ENCODE peak calls at places on chromosomes 5 and 9, in seven cellular contexts. V is HFF-Myc, E is left ventricle myocardium inferior, A is HepG2, M is omental fat pad, J is cardiac fibroblast, R is adrenal gland. F is an unnamed sample.

GRCh38 chr9:33202552-33203300 is 35.6 kb upstream of the B4GALT1 start:
- DNase-seq in M (no peak), V (peak), R (peak), E (peak), A (no peak), J (peak), F (no peak)

GRCh38 chr5:159936686-159937329 is 20.5 kb downstream of the ADRA1B start:
- DNase-seq in M (no peak), E (no peak), V (no peak), A (no peak), J (peak), R (peak), F (no peak)

GRCh38 chr9:109779711-109780452 is at the start of gene PALM2AKAP2:
- DNase-seq in J (peak), A (no peak), R (peak), V (peak), E (peak), M (no peak), F (no peak)

GRCh38 chr5:62386824-62387223 is 16.9 kb downstream of the DIMT1 start:
- DNase-seq in E (no peak), M (no peak), J (peak), V (no peak), R (no peak), A (no peak), F (no peak)

GRCh38 chr5:140734354-140734753 is 34.1 kb downstream of the ZMAT2 start:
- DNase-seq in R (no peak), A (peak), E (no peak), V (no peak), J (peak), M (no peak), F (no peak)

GRCh38 chr5:87029951-87030350 is 237.7 kb upstream of the RASA1 start:
- DNase-seq in E (no peak), J (no peak), M (no peak), A (no peak), V (no peak), R (no peak), F (no peak)

GRCh38 chr5:177985430-177986040 is 10.5 kb downstream of the PROP1 start:
- DNase-seq in J (no peak), V (no peak), E (no peak), M (no peak), R (no peak), A (no peak), F (no peak)

GRCh38 chr9:104682642-104683041 is 11.7 kb upstream of the OR13D1 start:
- DNase-seq in A (peak), E (no peak), R (no peak), J (peak), M (no peak), V (peak), F (peak)

GRCh38 chr9:133788819-133789733 is 50.9 kb upstream of the SARDH start:
- DNase-seq in J (no peak), V (no peak), R (peak), A (peak), E (peak), M (no peak), F (no peak)

GRCh38 chr5:8473827-8474568 is 605.0 kb downstream of the MTRR start:
- DNase-seq in A (no peak), R (no peak), M (no peak), J (no peak), E (no peak), V (no peak), F (no peak)

GRCh38 chr9:135774239-135774747 is 72.3 kb downstream of the KCNT1 start:
- DNase-seq in V (no peak), E (no peak), M (no peak), A (no peak), R (no peak), J (no peak), F (no peak)

GRCh38 chr9:135523521-135524129 is 2.4 kb downstream of the LCN1 start:
- DNase-seq in M (peak), E (no peak), A (no peak), V (no peak), J (no peak), R (no peak), F (no peak)

GRCh38 chr9:74494490-74494889 is 2.6 kb upstream of the RORB start:
- DNase-seq in V (no peak), A (no peak), E (no peak), J (no peak), M (no peak), R (no peak), F (no peak)

GRCh38 chr9:7369384-7369821 is 430.2 kb downstream of the DMAC1 start:
- DNase-seq in M (no peak), J (no peak), E (no peak), R (no peak), A (no peak), V (no peak), F (no peak)

GRCh38 chr5:31811210-31811609 is 172.3 kb downstream of the PDZD2 start:
- DNase-seq in R (peak), J (peak), A (peak), M (no peak), E (no peak), V (no peak), F (peak)

GRCh38 chr5:130061746-130062145 is 157.5 kb downstream of the CHSY3 start:
- DNase-seq in R (no peak), E (no peak), A (no peak), V (no peak), J (no peak), M (no peak), F (no peak)

GRCh38 chr9:12640021-12640587 is 53.1 kb upstream of the TYRP1 start:
- DNase-seq in J (peak), M (no peak), A (peak), V (peak), R (no peak), E (no peak), F (peak)

GRCh38 chr9:34985311-34985899 is 4.1 kb upstream of the DNAJB5 start:
- DNase-seq in V (peak), E (peak), J (peak), R (peak), M (peak), A (peak), F (no peak)

GRCh38 chr9:79809477-79809876 is 237.7 kb downstream of the TLE4 start:
- DNase-seq in M (no peak), V (no peak), A (peak), J (no peak), E (no peak), R (no peak), F (no peak)

GRCh38 chr9:18544456-18544855 is 70.5 kb downstream of the ADAMTSL1 start:
- DNase-seq in R (no peak), M (no peak), J (no peak), V (no peak), E (no peak), A (no peak), F (no peak)

GRCh38 chr9:128208386-128208785 is 5.2 kb downstream of the DNM1 start:
- DNase-seq in V (no peak), R (no peak), A (no peak), J (no peak), E (no peak), M (no peak), F (no peak)

GRCh38 chr5:23631283-23632045 is 124.1 kb downstream of the PRDM9 start:
- DNase-seq in R (no peak), M (no peak), J (peak), A (no peak), V (no peak), E (no peak), F (peak)

GRCh38 chr5:114678778-114679177 is 316.9 kb downstream of the KCNN2 start:
- DNase-seq in V (no peak), E (no peak), J (no peak), R (no peak), A (no peak), M (no peak), F (no peak)

GRCh38 chr5:167763772-167764171 is 527.7 kb upstream of the WWC1 start:
- DNase-seq in A (no peak), J (peak), E (no peak), V (no peak), M (no peak), R (no peak), F (no peak)

GRCh38 chr9:34592895-34593601 is 3.5 kb upstream of the CNTFR start:
- DNase-seq in J (peak), V (no peak), M (no peak), E (peak), R (peak), A (no peak), F (no peak)

GRCh38 chr5:174900176-174900692 is 175.9 kb downstream of the MSX2 start:
- DNase-seq in E (no peak), R (no peak), M (no peak), J (no peak), V (no peak), A (no peak), F (no peak)

GRCh38 chr5:9869616-9870288 is 239.6 kb upstream of the TAS2R1 start:
- DNase-seq in R (no peak), A (no peak), E (no peak), J (peak), V (peak), M (no peak), F (no peak)

GRCh38 chr5:79990205-79990597 is 861 bp downstream of the MTX3 start:
- DNase-seq in R (no peak), A (no peak), E (no peak), V (no peak), J (no peak), M (no peak), F (no peak)

GRCh38 chr9:18596920-18597319 is 123.0 kb downstream of the ADAMTSL1 start:
- DNase-seq in R (no peak), A (no peak), J (peak), E (no peak), M (no peak), V (no peak), F (no peak)

GRCh38 chr9:89886281-89886700 is 281.5 kb downstream of the GADD45G start:
- DNase-seq in V (no peak), R (peak), E (no peak), M (no peak), J (no peak), A (no peak), F (no peak)

GRCh38 chr5:156920042-156920860 is 42.8 kb downstream of the TIMD4 start:
- DNase-seq in J (no peak), V (no peak), M (no peak), A (no peak), E (no peak), R (no peak), F (peak)

GRCh38 chr5:133827001-133827400 is 141.4 kb downstream of the C5orf15 start:
- DNase-seq in R (no peak), J (no peak), E (no peak), A (no peak), M (no peak), V (no peak), F (no peak)

GRCh38 chr9:85871008-85871407 is 69.9 kb upstream of the NAA35 start:
- DNase-seq in V (no peak), E (no peak), A (no peak), J (no peak), M (no peak), R (no peak), F (no peak)

GRCh38 chr9:85872444-85872843 is 68.5 kb upstream of the NAA35 start:
- DNase-seq in J (no peak), V (no peak), A (no peak), E (no peak), R (no peak), M (no peak), F (no peak)

GRCh38 chr9:85876628-85877027 is 64.3 kb upstream of the NAA35 start:
- DNase-seq in J (no peak), R (no peak), V (no peak), M (no peak), E (no peak), A (no peak), F (no peak)
- TF ChIP-seq CTCF in J (no peak), R (no peak), V (no peak), M (no peak), E (no peak), A (no peak), F (no peak)

GRCh38 chr5:55868846-55869245 is 17.7 kb downstream of the IL31RA start:
- DNase-seq in V (peak), E (no peak), J (peak), M (no peak), R (peak), A (peak), F (peak)
- TF ChIP-seq CTCF in V (no peak), E (no peak), J (no peak), M (no peak), R (no peak), A (no peak), F (no peak)

GRCh38 chr9:73077625-73078030 is 74.0 kb upstream of the ANXA1 start:
- DNase-seq in A (no peak), R (no peak), E (no peak), V (no peak), M (no peak), J (no peak), F (no peak)
- TF ChIP-seq CTCF in A (no peak), R (no peak), E (no peak), V (no peak), M (no peak), J (no peak), F (no peak)

GRCh38 chr9:131393622-131394463 is at the start of gene PRRC2B:
- DNase-seq in M (peak), A (peak), E (peak), R (peak), V (no peak), J (peak), F (no peak)
- TF ChIP-seq CTCF in M (no peak), A (peak), E (peak), R (peak), V (peak), J (peak), F (peak)

DNA sequence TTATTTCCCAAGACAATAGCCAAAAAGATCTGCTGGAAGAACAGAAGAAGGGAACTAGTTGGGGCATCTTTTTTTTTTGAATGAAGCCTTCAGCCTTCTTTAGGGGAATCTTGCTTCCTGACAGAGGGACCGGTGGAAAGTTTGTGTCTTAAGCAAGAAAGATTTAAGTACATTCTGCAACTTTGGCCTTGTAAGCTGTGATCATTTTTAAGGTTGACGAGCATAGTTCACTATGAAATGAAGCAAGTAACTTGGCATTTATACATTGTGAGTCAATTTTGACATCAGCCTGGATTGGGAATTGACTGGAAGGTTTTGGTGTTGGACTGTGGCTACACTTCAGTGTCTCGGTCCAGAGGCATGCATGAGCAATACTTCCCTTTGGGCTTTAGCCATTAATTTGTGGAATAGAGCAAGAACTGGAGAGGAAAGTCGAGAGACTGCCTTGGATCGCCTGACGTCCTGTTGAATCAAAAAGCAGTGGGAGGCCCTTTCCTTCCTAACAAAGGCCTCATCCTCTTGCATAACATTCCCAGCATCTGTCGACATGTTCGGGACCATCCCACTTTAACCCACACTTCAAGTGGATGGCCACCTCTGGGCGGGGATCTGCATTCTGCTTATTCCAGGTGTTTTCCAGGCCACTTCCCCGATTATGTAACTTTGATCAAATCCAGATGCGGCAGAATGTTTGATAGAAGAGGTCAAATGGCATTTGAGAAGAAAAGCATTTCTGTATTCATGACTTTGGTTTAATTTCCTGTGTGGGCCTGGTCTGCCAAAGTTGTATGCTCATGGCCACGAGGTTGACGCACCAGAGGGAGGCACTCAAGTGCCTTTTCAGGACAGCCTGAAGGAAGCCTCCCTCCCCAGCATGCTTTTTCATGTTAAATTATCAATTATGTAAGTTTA is 12.5 kb downstream of the ABL1 start:
- DNase-seq in J (peak), V (peak), E (peak), R (peak), M (peak), A (peak), F (peak)
- TF ChIP-seq CTCF in J (peak), V (peak), E (no peak), R (no peak), M (no peak), A (no peak), F (peak)

GRCh38 chr5:145104106-145104505 is 731.0 kb downstream of the PRELID2 start:
- DNase-seq in M (no peak), V (no peak), R (no peak), A (no peak), E (no peak), J (no peak), F (no peak)

DNA sequence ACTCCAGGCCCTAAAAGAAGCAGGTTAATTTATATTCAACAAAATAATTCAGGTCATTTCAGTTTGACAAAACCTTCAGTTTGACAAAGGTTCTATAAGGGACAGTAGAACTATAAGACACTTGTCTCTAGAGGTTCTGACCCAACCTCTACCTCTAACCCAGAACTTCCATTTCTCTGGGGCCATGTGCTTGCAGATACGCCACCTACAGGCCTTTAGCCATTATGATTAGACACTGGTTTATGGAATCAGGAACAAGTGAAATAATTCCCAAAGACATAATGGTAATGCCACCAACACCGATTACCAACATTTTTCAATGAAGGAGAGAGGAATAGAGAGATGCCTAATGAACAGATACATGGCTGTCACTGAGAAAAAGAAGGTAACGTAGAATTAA is 733.9 kb downstream of the PRELID2 start:
- DNase-seq in E (no peak), R (no peak), M (no peak), A (peak), V (no peak), J (no peak), F (no peak)
- TF ChIP-seq CTCF in E (no peak), R (no peak), M (no peak), A (peak), V (peak), J (peak), F (peak)

F was measured in epithelial cell of proximal tubule.